ENCODE peak calls at places on chromosome 10, in eight cellular contexts. K is HFF-Myc, I is adrenal gland, L is sigmoid colon, O is neural crest cell, G is epithelial cell of esophagus, U is mammary epithelial cell, X is kidney epithelial cell. E is an unnamed sample.

GRCh38 chr10:106925187-106925586 is 239.3 kb downstream of the SORCS1 start:
- DNase-seq in L (no peak), I (no peak), U (no peak), K (no peak), X (no peak), G (no peak), O (no peak), E (no peak)

GRCh38 chr10:126686732-126687693 is 16.5 kb upstream of the C10orf90 start:
- DNase-seq in X (no peak), G (no peak), K (no peak), O (no peak), I (no peak), L (no peak), U (no peak), E (no peak)

GRCh38 chr10:7932301-7933036 is 114.2 kb downstream of the TAF3 start:
- DNase-seq in G (no peak), I (no peak), X (no peak), O (no peak), L (no peak), K (no peak), U (no peak), E (no peak)

GRCh38 chr10:133461027-133461426 is 7.3 kb downstream of the SCART1 start:
- DNase-seq in U (no peak), X (no peak), O (no peak), K (no peak), I (no peak), L (no peak), G (no peak), E (no peak)

GRCh38 chr10:79069325-79070090 is 742 bp downstream of the ZMIZ1 start:
- DNase-seq in K (no peak), U (peak; percentile 53), X (no peak), G (peak; percentile 64), O (peak; percentile 22), L (peak; percentile 81), I (peak; percentile 67), E (no peak)

GRCh38 chr10:80356563-80356999 is at the start of the genes DYDC1 and DYDC2:
- DNase-seq in L (peak; percentile 65), U (peak; percentile 45), I (peak; percentile 33), O (peak; percentile 51), X (peak; percentile 4), K (no peak), G (peak; percentile 56), E (no peak)

GRCh38 chr10:100656479-100656878 is 88.9 kb upstream of the PAX2 start:
- DNase-seq in U (peak; percentile 68), G (peak; percentile 85), X (no peak), L (no peak), O (no peak), K (no peak), I (peak; percentile 58), E (no peak)

GRCh38 chr10:89032141-89032814 is 41.7 kb downstream of the FAS start:
- DNase-seq in K (no peak), O (no peak), L (no peak), U (peak; percentile 95), G (peak; percentile 93), I (no peak), X (peak; percentile 74), E (no peak)

GRCh38 chr10:35413985-35414861 is 77.9 kb downstream of the CCNY start:
- DNase-seq in X (no peak), G (peak; percentile 48), L (peak; percentile 56), K (no peak), U (peak; percentile 42), I (no peak), O (no peak), E (no peak)

GRCh38 chr10:75932921-75933320 is 501.5 kb downstream of the LRMDA start:
- DNase-seq in G (peak; percentile 5), L (no peak), I (no peak), X (no peak), K (no peak), U (no peak), O (no peak), E (no peak)

GRCh38 chr10:111076682-111077661 is at the start of gene ADRA2A:
- DNase-seq in K (no peak), O (peak; percentile 41), L (no peak), U (peak; percentile 41), G (peak; percentile 32), I (peak; percentile 25), X (peak; percentile 5), E (peak; percentile 35)

GRCh38 chr10:30357806-30358205 is 8.7 kb upstream of the MTPAP start:
- DNase-seq in X (no peak), G (no peak), I (no peak), K (no peak), L (no peak), U (no peak), O (no peak), E (no peak)

GRCh38 chr10:122142652-122143237 is 128.4 kb upstream of the BTBD16 start:
- DNase-seq in K (no peak), I (no peak), X (no peak), G (peak; percentile 21), U (no peak), O (peak; percentile 73), L (no peak), E (no peak)

GRCh38 chr10:132341017-132341416 is 9.0 kb downstream of the LRRC27 start:
- DNase-seq in U (no peak), X (no peak), O (no peak), I (no peak), G (no peak), K (no peak), L (no peak), E (no peak)

GRCh38 chr10:123294109-123294508 is 139.9 kb downstream of the BUB3 start:
- DNase-seq in U (no peak), G (no peak), L (no peak), I (no peak), K (no peak), X (no peak), O (no peak), E (no peak)

GRCh38 chr10:17737021-17737965 is 14.7 kb upstream of the TMEM236 start:
- DNase-seq in G (peak; percentile 49), L (no peak), K (no peak), O (no peak), I (peak; percentile 18), U (peak; percentile 11), X (no peak), E (no peak)

GRCh38 chr10:54002077-54002476 is 799.0 kb downstream of the PCDH15 start:
- DNase-seq in X (no peak), L (no peak), G (no peak), K (no peak), O (no peak), U (no peak), I (no peak), E (no peak)

GRCh38 chr10:53997953-53998352 is 803.1 kb downstream of the PCDH15 start:
- DNase-seq in U (peak; percentile 0), X (no peak), I (no peak), O (no peak), G (peak; percentile 26), K (no peak), L (no peak), E (no peak)
- TF ChIP-seq CTCF in U (peak; percentile 44), X (peak; percentile 48), I (no peak), O (peak; percentile 70), G (peak; percentile 55), K (no peak), L (no peak), E (peak; percentile 54)

GRCh38 chr10:44628921-44629320 is 244.0 kb upstream of the CXCL12 start:
- DNase-seq in K (peak; percentile 39), U (peak; percentile 51), I (peak; percentile 31), G (peak; percentile 67), O (no peak), L (no peak), X (peak; percentile 31), E (no peak)

GRCh38 chr10:44627591-44628354 is 242.9 kb upstream of the CXCL12 start:
- DNase-seq in K (no peak), X (no peak), L (no peak), I (no peak), U (peak; percentile 54), O (no peak), G (peak; percentile 4), E (no peak)
- TF ChIP-seq CTCF in K (no peak), X (no peak), L (no peak), I (no peak), U (peak; percentile 6), O (no peak), G (no peak), E (peak; percentile 1)

DNA sequence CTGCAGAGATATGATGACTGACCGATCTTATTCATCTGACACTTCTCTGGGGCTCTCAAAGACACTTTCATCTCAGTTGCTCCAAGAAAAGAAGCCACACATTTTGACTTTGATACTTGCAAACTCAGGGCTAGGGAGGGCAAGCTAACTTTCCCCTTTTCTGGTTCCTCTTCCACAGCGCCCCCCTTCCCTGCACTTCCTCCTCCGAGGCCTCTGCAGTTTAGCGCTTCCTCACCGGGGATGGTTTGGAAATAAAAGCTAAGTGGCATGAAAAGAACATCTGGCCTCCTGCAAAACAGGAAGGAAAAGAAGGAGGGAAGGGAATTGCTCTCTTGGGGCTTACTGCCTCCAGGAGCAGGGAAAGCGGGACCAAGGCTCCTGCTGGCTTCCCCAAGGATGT is 42.4 kb downstream of the PRKCQ start:
- DNase-seq in L (no peak), X (no peak), O (no peak), G (no peak), I (peak; percentile 27), K (no peak), U (no peak), E (no peak)
- TF ChIP-seq CTCF in L (no peak), X (no peak), O (no peak), G (no peak), I (no peak), K (no peak), U (no peak), E (no peak)

GRCh38 chr10:606767-607544 is 82.5 kb downstream of the DIP2C start:
- DNase-seq in L (peak; percentile 59), I (no peak), G (no peak), O (no peak), U (no peak), K (no peak), X (no peak), E (no peak)

GRCh38 chr10:604716-605631 is 84.5 kb downstream of the DIP2C start:
- DNase-seq in U (no peak), I (no peak), L (peak; percentile 52), X (no peak), K (no peak), G (no peak), O (no peak), E (no peak)

GRCh38 chr10:607545-608196 is 81.8 kb downstream of the DIP2C start:
- DNase-seq in X (no peak), I (no peak), G (no peak), K (no peak), U (no peak), O (no peak), L (peak; percentile 54), E (no peak)

GRCh38 chr10:603745-604144 is 85.7 kb downstream of the DIP2C start:
- DNase-seq in K (no peak), X (no peak), U (no peak), I (no peak), O (no peak), L (peak; percentile 57), G (no peak), E (no peak)

DNA sequence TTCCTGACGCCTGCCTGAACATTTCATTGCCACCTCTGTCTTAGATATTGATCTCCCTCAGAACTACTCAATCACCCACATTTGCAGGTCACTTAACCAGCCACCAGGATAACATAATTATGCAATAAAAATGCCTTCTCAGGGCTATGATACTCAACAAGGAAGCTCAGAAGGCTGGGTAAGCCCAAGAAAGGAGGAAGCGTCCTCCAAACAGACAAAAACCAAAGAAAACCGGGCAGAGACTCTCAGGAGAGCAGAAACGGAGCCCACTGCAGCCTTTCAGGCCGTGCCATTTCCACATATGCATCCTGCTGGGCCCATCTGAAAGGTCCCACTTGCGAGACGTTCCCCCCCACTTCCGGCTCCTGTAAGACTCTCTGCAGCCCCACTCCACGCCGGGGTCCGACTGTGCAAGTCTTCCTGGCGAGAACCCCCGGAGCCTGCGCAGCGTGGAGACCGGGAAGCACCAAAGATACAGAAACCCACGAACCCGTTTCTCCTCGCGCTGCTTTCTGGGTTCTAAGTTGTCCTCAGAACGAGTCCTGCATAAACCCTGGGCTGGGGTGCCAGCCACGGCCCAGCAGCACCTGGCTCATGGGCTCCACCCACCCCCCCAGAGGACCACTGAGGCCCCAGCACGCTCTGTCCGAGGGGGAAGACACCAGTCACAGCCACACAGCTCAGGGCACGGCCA is 83.7 kb downstream of the DIP2C start:
- DNase-seq in L (peak; percentile 49), K (no peak), G (no peak), I (no peak), U (no peak), X (no peak), O (no peak), E (no peak)
- TF ChIP-seq CTCF in L (no peak), K (no peak), G (no peak), I (no peak), U (no peak), X (no peak), O (no peak), E (no peak)